ENCODE peak calls at places on chromosomes 16 and 17, in four cellular contexts. M, L, W and K are unnamed samples.

GRCh38 chr16:76583466-76583865 is 306.3 kb downstream of the CNTNAP4 start:
- DNase-seq in M (no peak), L (no peak), W (no peak), K (no peak)

GRCh38 chr17:47220531-47220999 is 11.4 kb downstream of the MYL4 start:
- DNase-seq in M (no peak), L (no peak), W (no peak), K (no peak)

GRCh38 chr16:72560617-72561016 is 388.7 kb upstream of the PMFBP1 start:
- DNase-seq in M (no peak), L (no peak), W (no peak), K (no peak)

GRCh38 chr17:48954300-48954755 is 9.7 kb upstream of the SNF8 start:
- DNase-seq in M (peak; percentile 69), L (peak; percentile 49), W (no peak), K (peak; percentile 69)

GRCh38 chr17:72948115-72948514 is 144.4 kb downstream of the SLC39A11 start:
- DNase-seq in M (no peak), L (no peak), W (no peak), K (no peak)

GRCh38 chr16:49833796-49834195 is 22.1 kb downstream of the ZNF423 start:
- DNase-seq in M (no peak), L (no peak), W (no peak), K (no peak)

GRCh38 chr16:4110680-4111079 is 5.6 kb downstream of the ADCY9 start:
- DNase-seq in M (no peak), L (no peak), W (no peak), K (no peak)

GRCh38 chr16:28531777-28532744 is 6.7 kb downstream of the NUPR1 start:
- DNase-seq in M (peak; percentile 53), L (no peak), W (no peak), K (no peak)

GRCh38 chr17:79918581-79919163 is 79.4 kb upstream of the CBX4 start:
- DNase-seq in M (no peak), L (no peak), W (no peak), K (no peak)

GRCh38 chr16:3106205-3106928 is 6.0 kb upstream of the ZNF205 start:
- DNase-seq in M (peak; percentile 98), L (peak; percentile 89), W (no peak), K (peak; percentile 76)

GRCh38 chr17:948284-948852 is 31.2 kb downstream of the NXN start:
- DNase-seq in M (no peak), L (no peak), W (no peak), K (no peak)

GRCh38 chr17:5789443-5789842 is 205.1 kb upstream of the NLRP1 start:
- DNase-seq in M (no peak), L (no peak), W (no peak), K (no peak)

GRCh38 chr17:36183001-36183810 is 6.8 kb upstream of the TBC1D3B start:
- DNase-seq in M (peak; percentile 23), L (peak; percentile 54), W (no peak), K (no peak)

GRCh38 chr17:77708936-77709335 is 249.6 kb upstream of the TNRC6C start:
- DNase-seq in M (no peak), L (no peak), W (no peak), K (no peak)

GRCh38 chr17:77706938-77707337 is 251.6 kb upstream of the TNRC6C start:
- DNase-seq in M (no peak), L (no peak), W (no peak), K (no peak)

GRCh38 chr17:77709594-77709993 is 248.9 kb upstream of the TNRC6C start:
- DNase-seq in M (no peak), L (no peak), W (no peak), K (no peak)

GRCh38 chr17:77708049-77708448 is 250.5 kb upstream of the TNRC6C start:
- DNase-seq in M (no peak), L (no peak), W (no peak), K (no peak)

GRCh38 chr17:77707546-77707945 is 251.0 kb upstream of the TNRC6C start:
- DNase-seq in M (no peak), L (no peak), W (no peak), K (no peak)
- TF ChIP-seq FOS in M (no peak), L (no peak), W (no peak), K (no peak)

GRCh38 chr17:3968017-3968416 is 3.8 kb upstream of the ATP2A3 start:
- DNase-seq in M (no peak), L (no peak), W (no peak), K (no peak)

GRCh38 chr17:3964203-3965122 is at the start of gene ATP2A3:
- DNase-seq in M (peak; percentile 76), L (no peak), W (no peak), K (no peak)

GRCh38 chr17:3963214-3964201 is 729 bp downstream of the ATP2A3 start:
- DNase-seq in M (peak; percentile 58), L (no peak), W (no peak), K (no peak)

GRCh38 chr17:3966720-3967363 is 2.6 kb upstream of the ATP2A3 start:
- DNase-seq in M (no peak), L (no peak), W (no peak), K (no peak)

GRCh38 chr17:3965123-3965800 is 1.0 kb upstream of the ATP2A3 start:
- DNase-seq in M (peak; percentile 83), L (no peak), W (peak; percentile 33), K (no peak)
- TF ChIP-seq CTCF in M (no peak), L (no peak), W (no peak), K (no peak)

GRCh38 chr17:61511480-61512182 is 59.4 kb downstream of the TBX4 start:
- DNase-seq in M (no peak), L (no peak), W (no peak), K (no peak)
- TF ChIP-seq FOS in M (no peak), L (no peak), W (no peak), K (no peak)

GRCh38 chr16:85640254-85640558 is 27.1 kb downstream of the GSE1 start:
- DNase-seq in M (no peak), L (no peak), W (no peak), K (no peak)

GRCh38 chr16:85638695-85639409 is 25.7 kb downstream of the GSE1 start:
- DNase-seq in M (no peak), L (no peak), W (no peak), K (no peak)

GRCh38 chr16:85638248-85638647 is 25.1 kb downstream of the GSE1 start:
- DNase-seq in M (no peak), L (no peak), W (no peak), K (no peak)

GRCh38 chr16:85640606-85641005 is 27.5 kb downstream of the GSE1 start:
- DNase-seq in M (no peak), L (no peak), W (no peak), K (no peak)

GRCh38 chr16:85639529-85640253 is 26.6 kb downstream of the GSE1 start:
- DNase-seq in M (no peak), L (no peak), W (no peak), K (no peak)
- TF ChIP-seq CTCF in M (no peak), L (no peak), W (no peak), K (no peak)

GRCh38 chr17:60545465-60546191 is 19.6 kb upstream of the APPBP2 start:
- DNase-seq in M (no peak), L (no peak), W (no peak), K (no peak)
- TF ChIP-seq FOS in M (no peak), L (no peak), W (no peak), K (no peak)

GRCh38 chr16:21097151-21097550 is 53.5 kb downstream of the DNAH3 start:
- DNase-seq in M (no peak), L (peak; percentile 85), W (no peak), K (no peak)

GRCh38 chr16:21101631-21102420 is 48.8 kb downstream of the DNAH3 start:
- DNase-seq in M (peak; percentile 51), L (peak; percentile 20), W (no peak), K (no peak)

GRCh38 chr16:21104124-21104860 is 46.4 kb downstream of the DNAH3 start:
- DNase-seq in M (no peak), L (peak; percentile 68), W (no peak), K (peak; percentile 82)

DNA sequence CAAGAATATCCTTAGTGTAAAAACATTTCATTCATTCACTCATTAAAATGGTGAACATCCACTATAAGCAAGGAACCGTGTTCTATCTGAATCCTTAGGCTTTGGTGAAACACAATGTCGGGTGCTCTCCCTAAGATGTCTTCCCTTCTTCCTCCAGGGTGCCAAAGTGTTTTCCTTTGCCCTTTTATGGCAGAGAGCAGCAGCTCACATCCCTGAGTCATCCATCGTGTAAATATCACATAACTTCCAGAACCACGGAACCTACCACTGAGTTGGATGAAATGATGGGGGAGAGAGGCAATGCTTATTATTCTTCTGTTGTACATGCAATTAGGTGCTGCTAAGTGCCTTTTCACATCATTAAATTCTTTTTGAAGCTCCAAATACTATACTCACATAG is 50.2 kb downstream of the DNAH3 start:
- DNase-seq in M (no peak), L (peak; percentile 90), W (no peak), K (no peak)
- TF ChIP-seq CTCF in M (no peak), L (no peak), W (no peak), K (no peak)

DNA sequence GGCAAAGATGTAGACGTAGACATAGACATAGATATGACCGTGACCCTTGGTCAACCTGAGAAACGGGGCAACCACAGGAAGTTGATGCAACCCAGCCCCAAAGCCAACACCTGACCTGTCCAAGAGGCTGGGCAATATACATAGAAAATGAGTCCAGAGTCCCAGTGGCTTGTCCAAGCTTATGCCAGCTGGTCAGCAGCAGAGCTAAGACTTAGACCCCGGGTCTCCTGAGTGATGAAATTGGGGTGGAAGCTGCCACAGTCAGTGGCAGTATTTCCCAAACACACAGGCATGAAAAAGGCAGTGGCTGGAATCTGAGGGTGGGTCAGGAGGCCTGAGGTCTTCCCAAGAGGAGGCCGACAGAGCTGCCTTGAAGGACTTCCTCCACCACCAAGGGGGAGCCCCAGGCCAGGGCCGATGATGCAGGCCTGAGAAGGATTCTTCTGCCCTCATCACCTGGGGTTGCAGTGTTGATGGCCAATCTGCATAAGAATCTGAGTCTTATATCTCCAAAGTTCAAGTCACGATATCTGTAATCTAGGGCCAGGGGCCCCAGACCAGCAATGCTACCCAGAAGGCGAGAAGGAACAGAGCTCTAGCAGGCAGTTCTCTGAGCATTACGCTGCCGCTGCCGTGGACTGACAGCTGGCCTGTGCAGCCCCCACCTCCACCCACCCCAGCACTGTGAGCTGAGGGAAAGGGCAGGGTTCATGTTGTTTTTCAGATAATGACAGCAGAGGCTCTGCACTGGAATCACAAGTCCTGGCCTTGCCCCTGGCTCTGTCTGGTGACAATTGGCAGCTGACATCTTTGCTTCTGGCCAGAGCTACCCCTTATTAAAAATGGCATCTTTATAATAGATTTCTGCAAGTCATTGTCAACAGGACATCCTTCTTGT is 72.7 kb downstream of the GNAO1 start:
- DNase-seq in M (peak; percentile 63), L (no peak), W (no peak), K (no peak)
- TF ChIP-seq FOS in M (no peak), L (no peak), W (no peak), K (no peak)